ENCODE peak calls at places on chromosomes 2 and 18, in nine cellular contexts. One of them, this sample, is unnamed.

GRCh38 chr2:42951263-42951938 is 159.0 kb upstream of the HAAO start:
- DNase-seq in tibial nerve: peak
- DNase-seq in neural progenitor cell: no peak
- DNase-seq in uterus: no peak
- DNase-seq in WERI-Rb-1: no peak
- DNase-seq in cardiac muscle cell: no peak
- DNase-seq in right atrium auricular region: no peak
- DNase-seq in colonic mucosa: no peak
- DNase-seq in spleen: no peak
- DNase-seq in this sample: no peak

GRCh38 chr2:47310801-47311560 is 92.0 kb upstream of the MSH2 start:
- DNase-seq in tibial nerve: no peak
- DNase-seq in neural progenitor cell: peak
- DNase-seq in uterus: peak
- DNase-seq in WERI-Rb-1: no peak
- DNase-seq in cardiac muscle cell: no peak
- DNase-seq in right atrium auricular region: no peak
- DNase-seq in colonic mucosa: peak
- DNase-seq in spleen: peak
- DNase-seq in this sample: no peak

GRCh38 chr2:98445708-98446577 is 1.3 kb downstream of the INPP4A start:
- DNase-seq in tibial nerve: no peak
- DNase-seq in neural progenitor cell: no peak
- DNase-seq in uterus: no peak
- DNase-seq in WERI-Rb-1: no peak
- DNase-seq in cardiac muscle cell: no peak
- DNase-seq in right atrium auricular region: no peak
- DNase-seq in colonic mucosa: no peak
- DNase-seq in spleen: no peak
- DNase-seq in this sample: no peak

GRCh38 chr2:193907561-193907960 is 1712.8 kb upstream of the TMEFF2 start:
- DNase-seq in tibial nerve: no peak
- DNase-seq in neural progenitor cell: no peak
- DNase-seq in uterus: no peak
- DNase-seq in WERI-Rb-1: no peak
- DNase-seq in cardiac muscle cell: no peak
- DNase-seq in right atrium auricular region: no peak
- DNase-seq in colonic mucosa: no peak
- DNase-seq in spleen: no peak
- DNase-seq in this sample: no peak

GRCh38 chr2:133434962-133435668 is 133.1 kb downstream of the NCKAP5 start:
- DNase-seq in tibial nerve: no peak
- DNase-seq in neural progenitor cell: no peak
- DNase-seq in uterus: no peak
- DNase-seq in WERI-Rb-1: peak
- DNase-seq in cardiac muscle cell: no peak
- DNase-seq in right atrium auricular region: no peak
- DNase-seq in colonic mucosa: no peak
- DNase-seq in spleen: no peak
- DNase-seq in this sample: no peak

GRCh38 chr2:236899945-236900640 is 185.6 kb upstream of the COPS8 start:
- DNase-seq in tibial nerve: no peak
- DNase-seq in neural progenitor cell: peak
- DNase-seq in uterus: no peak
- DNase-seq in WERI-Rb-1: no peak
- DNase-seq in cardiac muscle cell: no peak
- DNase-seq in right atrium auricular region: no peak
- DNase-seq in colonic mucosa: no peak
- DNase-seq in spleen: no peak
- DNase-seq in this sample: no peak

GRCh38 chr2:120541553-120541932 is 194.1 kb upstream of the GLI2 start:
- DNase-seq in tibial nerve: no peak
- DNase-seq in neural progenitor cell: no peak
- DNase-seq in uterus: no peak
- DNase-seq in WERI-Rb-1: no peak
- DNase-seq in cardiac muscle cell: no peak
- DNase-seq in right atrium auricular region: no peak
- DNase-seq in colonic mucosa: no peak
- DNase-seq in spleen: no peak
- DNase-seq in this sample: no peak

GRCh38 chr2:102615620-102616436 is 3.5 kb upstream of the SLC9A2 start:
- DNase-seq in tibial nerve: peak
- DNase-seq in neural progenitor cell: peak
- DNase-seq in uterus: no peak
- DNase-seq in WERI-Rb-1: peak
- DNase-seq in cardiac muscle cell: peak
- DNase-seq in right atrium auricular region: no peak
- DNase-seq in colonic mucosa: no peak
- DNase-seq in spleen: peak
- DNase-seq in this sample: peak

GRCh38 chr2:162992828-162993227 is 154.3 kb upstream of the KCNH7 start:
- DNase-seq in tibial nerve: no peak
- DNase-seq in neural progenitor cell: no peak
- DNase-seq in uterus: no peak
- DNase-seq in WERI-Rb-1: no peak
- DNase-seq in cardiac muscle cell: no peak
- DNase-seq in right atrium auricular region: no peak
- DNase-seq in colonic mucosa: no peak
- DNase-seq in spleen: no peak
- DNase-seq in this sample: no peak

GRCh38 chr2:36556847-36557246 is 41.1 kb downstream of the FEZ2 start:
- DNase-seq in tibial nerve: no peak
- DNase-seq in neural progenitor cell: no peak
- DNase-seq in uterus: no peak
- DNase-seq in WERI-Rb-1: no peak
- DNase-seq in cardiac muscle cell: no peak
- DNase-seq in right atrium auricular region: no peak
- DNase-seq in colonic mucosa: no peak
- DNase-seq in spleen: no peak
- DNase-seq in this sample: no peak

GRCh38 chr18:32893915-32894314 is 121.1 kb upstream of the KLHL14 start:
- DNase-seq in tibial nerve: no peak
- DNase-seq in neural progenitor cell: no peak
- DNase-seq in uterus: no peak
- DNase-seq in WERI-Rb-1: no peak
- DNase-seq in cardiac muscle cell: no peak
- DNase-seq in right atrium auricular region: no peak
- DNase-seq in colonic mucosa: no peak
- DNase-seq in spleen: no peak
- DNase-seq in this sample: no peak

GRCh38 chr2:807300-807699 is 130.1 kb upstream of the TMEM18 start:
- DNase-seq in tibial nerve: no peak
- DNase-seq in neural progenitor cell: no peak
- DNase-seq in uterus: no peak
- DNase-seq in WERI-Rb-1: no peak
- DNase-seq in cardiac muscle cell: no peak
- DNase-seq in right atrium auricular region: no peak
- DNase-seq in colonic mucosa: no peak
- DNase-seq in spleen: no peak
- DNase-seq in this sample: no peak

GRCh38 chr2:227853204-227853629 is 18.2 kb upstream of the DAW1 start:
- DNase-seq in tibial nerve: no peak
- DNase-seq in neural progenitor cell: no peak
- DNase-seq in uterus: no peak
- DNase-seq in WERI-Rb-1: no peak
- DNase-seq in cardiac muscle cell: no peak
- DNase-seq in right atrium auricular region: no peak
- DNase-seq in colonic mucosa: no peak
- DNase-seq in spleen: no peak
- DNase-seq in this sample: no peak

GRCh38 chr2:55839182-55839819 is 84.3 kb downstream of the EFEMP1 start:
- DNase-seq in tibial nerve: no peak
- DNase-seq in neural progenitor cell: peak
- DNase-seq in uterus: no peak
- DNase-seq in WERI-Rb-1: no peak
- DNase-seq in cardiac muscle cell: peak
- DNase-seq in right atrium auricular region: no peak
- DNase-seq in colonic mucosa: peak
- DNase-seq in spleen: no peak
- DNase-seq in this sample: peak

DNA sequence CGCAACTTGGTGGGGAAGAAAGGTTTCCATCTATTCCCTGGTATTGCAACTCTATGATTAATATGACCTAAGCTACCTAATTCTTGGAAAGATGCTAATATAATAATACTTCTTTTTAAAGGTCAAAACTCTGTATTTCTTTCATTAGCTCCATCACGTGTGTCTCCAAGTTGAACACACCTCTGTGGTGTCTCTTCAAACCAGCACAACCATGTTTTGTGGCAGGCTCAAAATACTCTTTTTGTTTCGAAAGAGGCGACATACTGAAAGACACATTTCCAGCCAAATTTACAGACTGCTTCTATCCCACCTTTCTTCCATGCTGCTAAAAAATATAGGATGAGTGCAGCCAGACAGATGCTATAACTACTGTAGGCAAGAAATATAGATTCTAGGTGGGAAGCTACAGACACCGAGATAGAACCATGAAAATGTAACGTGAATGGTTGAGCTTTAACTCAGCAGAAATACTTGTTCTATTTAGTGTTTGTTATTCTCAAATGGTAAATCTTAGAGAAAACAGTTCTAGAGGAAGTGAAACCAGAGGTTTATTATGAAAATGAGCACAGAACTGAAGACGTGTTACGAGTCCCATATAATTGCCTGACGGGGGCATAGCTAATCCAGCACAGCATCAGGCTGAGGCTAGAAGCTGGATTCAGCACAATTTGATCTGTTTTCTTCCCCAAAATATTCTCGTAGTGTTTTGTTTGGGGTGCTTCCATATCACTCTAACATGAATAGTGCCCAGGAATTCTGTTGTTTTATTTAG is 991.5 kb upstream of the FANCL start:
- DNase-seq in tibial nerve: no peak
- DNase-seq in neural progenitor cell: no peak
- DNase-seq in uterus: no peak
- DNase-seq in WERI-Rb-1: no peak
- DNase-seq in cardiac muscle cell: no peak
- DNase-seq in right atrium auricular region: no peak
- DNase-seq in colonic mucosa: no peak
- DNase-seq in spleen: no peak
- DNase-seq in this sample: no peak
- H3K27ac ChIP-seq in tibial nerve: no peak
- H3K27ac ChIP-seq in neural progenitor cell: no peak
- H3K27ac ChIP-seq in uterus: no peak
- H3K27ac ChIP-seq in WERI-Rb-1: no peak
- H3K27ac ChIP-seq in cardiac muscle cell: no peak
- H3K27ac ChIP-seq in right atrium auricular region: no peak
- H3K27ac ChIP-seq in colonic mucosa: no peak
- H3K27ac ChIP-seq in spleen: no peak
- H3K27ac ChIP-seq in this sample: no peak

DNA sequence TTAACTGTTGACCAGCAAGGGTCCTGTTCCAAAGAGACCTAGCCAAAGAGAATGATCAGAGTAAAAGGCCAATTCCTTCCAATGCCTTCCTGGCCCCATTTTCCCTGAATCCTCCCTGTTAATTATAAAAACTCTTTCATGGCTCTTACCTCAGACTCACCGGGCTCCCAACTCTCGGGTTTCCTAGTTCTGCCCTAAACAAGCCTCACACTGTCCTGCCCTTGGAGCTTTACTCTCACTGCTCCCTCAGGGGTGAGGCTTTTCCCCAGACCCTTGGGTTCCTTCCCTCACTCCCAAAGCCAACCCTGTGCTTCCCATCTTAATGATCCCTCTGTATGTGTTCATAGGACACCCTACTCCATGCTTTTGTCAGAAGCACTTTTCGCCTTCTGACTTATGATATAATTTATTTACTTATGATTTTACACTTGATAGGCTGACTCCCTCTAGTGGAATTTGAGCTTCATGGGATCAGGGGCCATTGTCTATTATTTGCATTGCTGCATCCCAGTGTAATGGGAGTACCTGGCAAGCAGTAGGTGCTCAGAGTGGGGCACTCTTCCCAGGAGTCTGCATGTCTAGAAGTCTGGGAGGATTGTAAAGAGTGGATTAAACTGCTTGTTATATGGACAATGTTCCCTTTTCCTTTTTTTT is 29.9 kb upstream of the ZNG1B start:
- DNase-seq in tibial nerve: no peak
- DNase-seq in neural progenitor cell: no peak
- DNase-seq in uterus: no peak
- DNase-seq in WERI-Rb-1: no peak
- DNase-seq in cardiac muscle cell: no peak
- DNase-seq in right atrium auricular region: no peak
- DNase-seq in colonic mucosa: no peak
- DNase-seq in spleen: no peak
- DNase-seq in this sample: no peak
- TF ChIP-seq CTCF in tibial nerve: no peak
- TF ChIP-seq CTCF in neural progenitor cell: peak
- TF ChIP-seq CTCF in uterus: no peak
- TF ChIP-seq CTCF in WERI-Rb-1: peak
- TF ChIP-seq CTCF in cardiac muscle cell: peak
- TF ChIP-seq CTCF in right atrium auricular region: no peak
- TF ChIP-seq CTCF in colonic mucosa: no peak
- TF ChIP-seq CTCF in spleen: no peak
- TF ChIP-seq CTCF in this sample: no peak

GRCh38 chr2:186384226-186384625 is 101.8 kb upstream of the ZC3H15 start:
- DNase-seq in tibial nerve: no peak
- DNase-seq in neural progenitor cell: no peak
- DNase-seq in uterus: no peak
- DNase-seq in WERI-Rb-1: no peak
- DNase-seq in cardiac muscle cell: no peak
- DNase-seq in right atrium auricular region: no peak
- DNase-seq in colonic mucosa: no peak
- DNase-seq in spleen: no peak
- DNase-seq in this sample: no peak
- H3K4me3 ChIP-seq in tibial nerve: no peak
- H3K4me3 ChIP-seq in neural progenitor cell: no peak
- H3K4me3 ChIP-seq in uterus: no peak
- H3K4me3 ChIP-seq in WERI-Rb-1: no peak
- H3K4me3 ChIP-seq in cardiac muscle cell: no peak
- H3K4me3 ChIP-seq in right atrium auricular region: no peak
- H3K4me3 ChIP-seq in colonic mucosa: no peak
- H3K4me3 ChIP-seq in spleen: no peak
- H3K4me3 ChIP-seq in this sample: no peak

GRCh38 chr2:239241431-239241830 is 159.4 kb downstream of the HDAC4 start:
- DNase-seq in tibial nerve: no peak
- DNase-seq in neural progenitor cell: no peak
- DNase-seq in uterus: no peak
- DNase-seq in WERI-Rb-1: no peak
- DNase-seq in cardiac muscle cell: no peak
- DNase-seq in right atrium auricular region: no peak
- DNase-seq in colonic mucosa: no peak
- DNase-seq in spleen: no peak
- DNase-seq in this sample: no peak

GRCh38 chr2:239238839-239239606 is 161.8 kb downstream of the HDAC4 start:
- DNase-seq in tibial nerve: no peak
- DNase-seq in neural progenitor cell: no peak
- DNase-seq in uterus: no peak
- DNase-seq in WERI-Rb-1: no peak
- DNase-seq in cardiac muscle cell: no peak
- DNase-seq in right atrium auricular region: no peak
- DNase-seq in colonic mucosa: no peak
- DNase-seq in spleen: peak
- DNase-seq in this sample: no peak

GRCh38 chr2:239239607-239240479 is 161.0 kb downstream of the HDAC4 start:
- DNase-seq in tibial nerve: no peak
- DNase-seq in neural progenitor cell: peak
- DNase-seq in uterus: no peak
- DNase-seq in WERI-Rb-1: peak
- DNase-seq in cardiac muscle cell: no peak
- DNase-seq in right atrium auricular region: peak
- DNase-seq in colonic mucosa: no peak
- DNase-seq in spleen: peak
- DNase-seq in this sample: no peak

GRCh38 chr2:239238381-239238780 is 162.4 kb downstream of the HDAC4 start:
- DNase-seq in tibial nerve: no peak
- DNase-seq in neural progenitor cell: no peak
- DNase-seq in uterus: no peak
- DNase-seq in WERI-Rb-1: no peak
- DNase-seq in cardiac muscle cell: no peak
- DNase-seq in right atrium auricular region: no peak
- DNase-seq in colonic mucosa: no peak
- DNase-seq in spleen: peak
- DNase-seq in this sample: no peak

GRCh38 chr2:239240480-239240881 is 160.3 kb downstream of the HDAC4 start:
- DNase-seq in tibial nerve: no peak
- DNase-seq in neural progenitor cell: no peak
- DNase-seq in uterus: no peak
- DNase-seq in WERI-Rb-1: peak
- DNase-seq in cardiac muscle cell: no peak
- DNase-seq in right atrium auricular region: peak
- DNase-seq in colonic mucosa: no peak
- DNase-seq in spleen: peak
- DNase-seq in this sample: no peak
- H3K27ac ChIP-seq in tibial nerve: no peak
- H3K27ac ChIP-seq in neural progenitor cell: no peak
- H3K27ac ChIP-seq in uterus: no peak
- H3K27ac ChIP-seq in WERI-Rb-1: peak
- H3K27ac ChIP-seq in cardiac muscle cell: no peak
- H3K27ac ChIP-seq in right atrium auricular region: peak
- H3K27ac ChIP-seq in colonic mucosa: peak
- H3K27ac ChIP-seq in spleen: peak
- H3K27ac ChIP-seq in this sample: peak